ENCODE peak calls at places on chromosomes 5 and 9, in nine cellular contexts. L, N, X, H, I, Y, W, B and A are unnamed samples.

GRCh38 chr5:27474395-27474794 is 436.0 kb upstream of the CDH9 start:
- DNase-seq in L (no peak), N (no peak), X (no peak), H (no peak), I (no peak), Y (no peak), W (no peak), B (no peak), A (no peak)

GRCh38 chr5:122755740-122756139 is 19.1 kb upstream of the SNX2 start:
- DNase-seq in L (no peak), N (no peak), X (no peak), H (no peak), I (no peak), Y (no peak), W (no peak), B (no peak), A (no peak)

GRCh38 chr9:26947736-26948135 is 694 bp upstream of the PLAA start:
- DNase-seq in L (no peak), N (no peak), X (no peak), H (no peak), I (no peak), Y (no peak), W (no peak), B (no peak), A (no peak)

GRCh38 chr5:160333726-160334125 is 21.4 kb upstream of the CCNJL start:
- DNase-seq in L (no peak), N (no peak), X (no peak), H (peak), I (no peak), Y (no peak), W (no peak), B (no peak), A (no peak)

GRCh38 chr9:134062461-134063087 is 5.3 kb downstream of the BRD3 start:
- DNase-seq in L (no peak), N (no peak), X (no peak), H (no peak), I (no peak), Y (no peak), W (no peak), B (no peak), A (no peak)

GRCh38 chr5:74587895-74588294 is 52.6 kb downstream of the ENC1 start:
- DNase-seq in L (no peak), N (no peak), X (no peak), H (no peak), I (no peak), Y (no peak), W (no peak), B (no peak), A (no peak)

GRCh38 chr5:154541553-154541952 is 63.5 kb upstream of the HAND1 start:
- DNase-seq in L (no peak), N (no peak), X (peak), H (peak), I (no peak), Y (no peak), W (no peak), B (no peak), A (no peak)

GRCh38 chr5:129460951-129461815 is 1.1 kb downstream of the ADAMTS19 start:
- DNase-seq in L (no peak), N (peak), X (no peak), H (peak), I (peak), Y (peak), W (no peak), B (peak), A (peak)

GRCh38 chr5:69167488-69167845 is 517 bp downstream of the CCNB1 start:
- DNase-seq in L (no peak), N (no peak), X (no peak), H (no peak), I (no peak), Y (peak), W (no peak), B (peak), A (no peak)

GRCh38 chr5:160694896-160695295 is 157.1 kb downstream of the ATP10B start:
- DNase-seq in L (no peak), N (no peak), X (no peak), H (no peak), I (no peak), Y (no peak), W (no peak), B (no peak), A (no peak)

GRCh38 chr5:93635991-93636390 is 53.0 kb downstream of the NR2F1 start:
- DNase-seq in L (no peak), N (no peak), X (no peak), H (no peak), I (no peak), Y (no peak), W (no peak), B (no peak), A (no peak)

GRCh38 chr9:110065527-110065926 is 142.4 kb downstream of the C9orf152 start:
- DNase-seq in L (no peak), N (no peak), X (no peak), H (no peak), I (no peak), Y (no peak), W (no peak), B (no peak), A (no peak)

GRCh38 chr9:130446111-130446861 is 1.5 kb downstream of the ASS1 start:
- DNase-seq in L (no peak), N (peak), X (no peak), H (no peak), I (peak), Y (no peak), W (no peak), B (peak), A (peak)

GRCh38 chr5:139689631-139690384 is 41.7 kb downstream of the CXXC5 start:
- DNase-seq in L (peak), N (no peak), X (no peak), H (peak), I (no peak), Y (peak), W (no peak), B (no peak), A (peak)

GRCh38 chr5:110288766-110289165 is 437.7 kb downstream of the TMEM232 start:
- DNase-seq in L (no peak), N (no peak), X (no peak), H (no peak), I (no peak), Y (no peak), W (no peak), B (no peak), A (no peak)

GRCh38 chr5:115770466-115770865 is 46.0 kb downstream of the CDO1 start:
- DNase-seq in L (no peak), N (no peak), X (peak), H (peak), I (no peak), Y (no peak), W (no peak), B (peak), A (no peak)

GRCh38 chr9:94745806-94746540 is 19.5 kb downstream of the AOPEP start:
- DNase-seq in L (no peak), N (no peak), X (no peak), H (no peak), I (no peak), Y (no peak), W (no peak), B (no peak), A (no peak)

GRCh38 chr5:106521701-106522100 is 1149.0 kb downstream of the EFNA5 start:
- DNase-seq in L (no peak), N (no peak), X (no peak), H (peak), I (no peak), Y (peak), W (no peak), B (no peak), A (no peak)

GRCh38 chr9:86903461-86904010 is 43.8 kb downstream of the GAS1 start:
- DNase-seq in L (no peak), N (no peak), X (no peak), H (no peak), I (no peak), Y (no peak), W (no peak), B (no peak), A (no peak)

GRCh38 chr9:135479469-135480052 is at the start of gene PPP1R26:
- DNase-seq in L (no peak), N (no peak), X (no peak), H (peak), I (no peak), Y (no peak), W (no peak), B (peak), A (no peak)

GRCh38 chr9:21969011-21969935 is 24.9 kb downstream of the CDKN2A start:
- DNase-seq in L (no peak), N (no peak), X (no peak), H (no peak), I (no peak), Y (no peak), W (no peak), B (peak), A (no peak)

GRCh38 chr9:5631021-5631420 is 2.1 kb downstream of the RIC1 start:
- DNase-seq in L (no peak), N (no peak), X (no peak), H (no peak), I (no peak), Y (no peak), W (no peak), B (no peak), A (no peak)
- H3K4me3 ChIP-seq in L (peak), N (peak), X (no peak), H (peak), I (peak), Y (no peak), W (no peak), B (peak), A (no peak)

GRCh38 chr5:151178372-151178771 is 20.8 kb upstream of the ANXA6 start:
- DNase-seq in L (no peak), N (no peak), X (no peak), H (no peak), I (no peak), Y (no peak), W (no peak), B (no peak), A (no peak)

GRCh38 chr5:151174612-151175101 is 17.1 kb upstream of the ANXA6 start:
- DNase-seq in L (no peak), N (peak), X (no peak), H (no peak), I (peak), Y (peak), W (no peak), B (no peak), A (no peak)

GRCh38 chr5:151178779-151179488 is 21.4 kb upstream of the ANXA6 start:
- DNase-seq in L (no peak), N (no peak), X (no peak), H (no peak), I (no peak), Y (no peak), W (no peak), B (no peak), A (no peak)

GRCh38 chr5:151171521-151171920 is 13.9 kb upstream of the ANXA6 start:
- DNase-seq in L (no peak), N (no peak), X (no peak), H (no peak), I (no peak), Y (no peak), W (no peak), B (no peak), A (no peak)

GRCh38 chr5:151173711-151174611 is 16.4 kb upstream of the ANXA6 start:
- DNase-seq in L (no peak), N (no peak), X (no peak), H (no peak), I (no peak), Y (no peak), W (no peak), B (no peak), A (no peak)
- H3K27ac ChIP-seq in L (no peak), N (peak), X (no peak), H (no peak), I (no peak), Y (no peak), W (no peak), B (no peak), A (no peak)

GRCh38 chr9:77015291-77016048 is 4.0 kb upstream of the FOXB2 start:
- DNase-seq in L (no peak), N (no peak), X (no peak), H (no peak), I (no peak), Y (no peak), W (no peak), B (no peak), A (no peak)

GRCh38 chr9:77014597-77015263 is 4.7 kb upstream of the FOXB2 start:
- DNase-seq in L (no peak), N (no peak), X (no peak), H (no peak), I (no peak), Y (no peak), W (no peak), B (no peak), A (no peak)

GRCh38 chr9:77017505-77017894 is 2.0 kb upstream of the FOXB2 start:
- DNase-seq in L (no peak), N (no peak), X (no peak), H (no peak), I (no peak), Y (no peak), W (no peak), B (no peak), A (no peak)

GRCh38 chr9:77016526-77017504 is 2.6 kb upstream of the FOXB2 start:
- DNase-seq in L (no peak), N (no peak), X (no peak), H (no peak), I (no peak), Y (no peak), W (no peak), B (peak), A (no peak)

DNA sequence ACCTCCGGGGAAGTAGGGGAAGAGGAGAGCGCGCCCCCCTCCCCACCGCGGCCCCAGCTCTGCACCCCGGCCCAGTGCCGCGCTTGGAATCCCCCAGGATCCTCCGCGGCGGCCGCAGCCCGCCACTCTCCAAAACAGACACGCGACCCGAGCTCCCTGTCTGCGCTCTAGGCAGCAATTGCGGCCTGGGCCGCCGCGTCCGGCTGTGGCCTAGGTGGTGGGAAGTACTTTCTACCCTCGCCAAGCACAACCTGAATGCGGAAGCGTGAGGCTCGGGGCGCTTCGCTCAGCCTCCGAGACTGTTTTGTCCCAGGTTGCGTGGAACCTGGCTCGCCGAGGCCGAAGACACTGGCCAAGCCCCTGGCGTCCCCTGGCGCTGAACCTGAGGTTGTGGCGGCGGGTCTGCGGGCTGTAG is 3.3 kb upstream of the FOXB2 start:
- DNase-seq in L (no peak), N (no peak), X (no peak), H (no peak), I (no peak), Y (no peak), W (no peak), B (peak), A (no peak)
- H3K4me3 ChIP-seq in L (no peak), N (peak), X (no peak), H (peak), I (no peak), Y (no peak), W (no peak), B (peak), A (no peak)

DNA sequence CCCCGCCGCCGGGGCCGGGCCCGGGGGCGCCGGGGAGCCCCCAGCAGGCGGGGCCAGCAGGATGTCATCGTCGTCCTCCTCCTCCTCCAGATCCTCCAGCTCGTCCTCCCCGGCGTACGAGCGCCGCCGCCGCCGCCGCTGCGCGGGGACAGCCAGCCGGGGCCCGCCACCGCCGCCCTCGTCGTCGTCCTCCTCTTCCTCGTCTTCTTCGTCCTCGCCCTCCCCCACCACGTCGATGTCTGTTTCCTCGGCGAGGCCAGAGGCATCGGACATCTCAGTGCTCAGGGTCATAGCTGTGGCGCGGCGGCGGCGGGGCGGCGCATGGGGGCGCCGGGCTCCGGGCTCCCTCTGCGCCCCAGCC is 525 bp downstream of the FOXD1 start:
- DNase-seq in L (peak), N (no peak), X (no peak), H (peak), I (no peak), Y (no peak), W (no peak), B (no peak), A (peak)
- H3K27ac ChIP-seq in L (no peak), N (no peak), X (peak), H (peak), I (no peak), Y (no peak), W (peak), B (no peak), A (peak)

DNA sequence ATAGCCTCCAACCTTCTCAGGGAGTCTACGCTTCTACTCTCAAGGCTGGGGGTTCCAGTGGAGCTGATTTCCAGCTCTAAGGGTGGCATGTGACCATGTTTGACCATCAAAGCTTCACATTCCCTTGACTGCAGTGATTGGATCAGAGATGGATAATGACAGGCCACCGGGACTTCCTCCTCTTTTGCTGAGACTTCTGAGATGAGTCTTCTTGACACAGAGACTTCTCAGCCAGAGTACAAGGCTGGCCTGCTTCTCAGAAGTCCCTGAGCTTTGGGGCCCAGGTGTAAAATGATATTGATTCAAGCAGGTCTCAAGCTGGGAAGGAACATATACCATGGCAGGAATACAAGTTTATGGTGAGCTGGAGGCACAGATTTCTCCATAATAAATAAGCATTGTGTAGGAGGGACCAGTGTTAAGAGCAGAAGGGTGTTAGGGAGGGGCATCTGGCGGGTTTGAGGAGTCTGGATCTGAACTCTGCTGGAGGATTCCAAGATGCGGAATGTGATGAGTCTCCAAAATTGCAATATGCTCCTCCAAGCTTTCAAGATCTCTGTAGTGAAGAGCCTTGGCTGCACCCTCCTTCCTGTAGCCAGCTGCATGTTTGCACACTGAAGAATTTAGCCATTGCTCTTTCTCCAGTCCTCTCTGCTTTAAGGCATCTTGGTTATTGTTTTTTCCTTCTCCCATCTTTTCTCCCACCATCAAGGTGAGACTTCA is 41.7 kb upstream of the HSD17B4 start:
- DNase-seq in L (no peak), N (no peak), X (no peak), H (no peak), I (no peak), Y (no peak), W (no peak), B (no peak), A (no peak)
- H3K4me3 ChIP-seq in L (no peak), N (no peak), X (no peak), H (no peak), I (no peak), Y (no peak), W (no peak), B (no peak), A (no peak)